ENCODE peak calls at places on chromosomes 1 and 21, in eight cellular contexts. F, P, Y, U, K, D, J and M are unnamed samples.

GRCh38 chr1:34740161-34740875 is 14.5 kb upstream of the GJB5 start:
- DNase-seq in F (no peak), P (no peak), Y (no peak), U (no peak), K (no peak), D (no peak), J (no peak), M (no peak)

GRCh38 chr1:12595839-12596821 is 21.9 kb downstream of the DHRS3 start:
- DNase-seq in F (no peak), P (peak), Y (no peak), U (no peak), K (peak), D (no peak), J (peak), M (peak)

GRCh38 chr1:6014130-6014999 is 22.1 kb upstream of the NPHP4 start:
- DNase-seq in F (no peak), P (no peak), Y (no peak), U (no peak), K (no peak), D (no peak), J (no peak), M (no peak)

GRCh38 chr1:163069142-163069541 is at the start of gene RGS4:
- DNase-seq in F (peak), P (no peak), Y (no peak), U (no peak), K (peak), D (no peak), J (peak), M (peak)

GRCh38 chr1:234934611-234935033 is 194.0 kb downstream of the TOMM20 start:
- DNase-seq in F (no peak), P (no peak), Y (no peak), U (no peak), K (no peak), D (no peak), J (no peak), M (no peak)

GRCh38 chr1:67747667-67748066 is 62.7 kb downstream of the GADD45A start:
- DNase-seq in F (no peak), P (no peak), Y (no peak), U (no peak), K (no peak), D (no peak), J (no peak), M (no peak)

GRCh38 chr1:207346562-207346912 is 25.1 kb downstream of the CD55 start:
- DNase-seq in F (no peak), P (no peak), Y (no peak), U (no peak), K (no peak), D (no peak), J (no peak), M (no peak)

GRCh38 chr1:7247683-7248401 is 462.6 kb downstream of the CAMTA1 start:
- DNase-seq in F (no peak), P (no peak), Y (no peak), U (no peak), K (peak), D (no peak), J (no peak), M (peak)

GRCh38 chr21:27476696-27477095 is 509.8 kb upstream of the ADAMTS5 start:
- DNase-seq in F (no peak), P (no peak), Y (no peak), U (no peak), K (peak), D (no peak), J (peak), M (peak)

GRCh38 chr21:35063428-35064172 is 14.5 kb upstream of the RUNX1 start:
- DNase-seq in F (no peak), P (no peak), Y (no peak), U (no peak), K (no peak), D (no peak), J (no peak), M (no peak)

GRCh38 chr1:182484531-182485257 is 34.7 kb downstream of the RGSL1 start:
- DNase-seq in F (no peak), P (peak), Y (no peak), U (peak), K (no peak), D (no peak), J (no peak), M (no peak)

GRCh38 chr21:14880922-14881321 is 183.9 kb downstream of the NRIP1 start:
- DNase-seq in F (no peak), P (no peak), Y (no peak), U (no peak), K (no peak), D (no peak), J (no peak), M (no peak)